ENCODE peak calls at places on chromosomes 16 and 17, in six cellular contexts. L is HFFc6, C is OCI-LY7, W is neural progenitor cell, X is foreskin fibroblast, K is cardiac muscle cell. F is an unnamed sample.
A peak's percentile ranks its signal among the peaks of the same experiment; 100 is the strongest.

GRCh38 chr16:18953535-18953934 is 27.3 kb upstream of the SMG1 start:
- DNase-seq in W (no peak), C (no peak), L (no peak), K (no peak), X (no peak), F (no peak)

GRCh38 chr17:1939979-1940809 is 84.9 kb downstream of the RTN4RL1 start:
- DNase-seq in L (no peak), W (no peak), C (no peak), K (no peak), X (no peak), F (no peak)

GRCh38 chr17:57989011-57989345 is 924 bp upstream of the VEZF1 start:
- DNase-seq in K (peak; percentile 38), L (peak; percentile 55), W (peak; percentile 34), C (no peak), X (peak; percentile 62), F (no peak)

GRCh38 chr16:17227278-17227677 is 243.5 kb downstream of the XYLT1 start:
- DNase-seq in W (no peak), K (no peak), X (no peak), L (no peak), C (no peak), F (no peak)

GRCh38 chr16:51682905-51683304 is 531.8 kb upstream of the SALL1 start:
- DNase-seq in C (no peak), W (no peak), X (no peak), K (no peak), L (no peak), F (no peak)

GRCh38 chr16:3762080-3762750 is 44.9 kb upstream of the TRAP1 start:
- DNase-seq in W (no peak), L (no peak), C (no peak), X (no peak), K (no peak), F (no peak)

GRCh38 chr16:86602521-86602920 is 24.2 kb downstream of the FOXL1 start:
- DNase-seq in K (no peak), L (no peak), C (no peak), W (no peak), X (no peak), F (no peak)

GRCh38 chr17:47956818-47957590 is 679 bp downstream of the PRR15L start:
- DNase-seq in K (no peak), L (no peak), X (no peak), C (no peak), W (no peak), F (no peak)

GRCh38 chr17:869567-870530 is 87.7 kb downstream of the MRM3 start:
- DNase-seq in C (no peak), L (peak; percentile 82), X (peak; percentile 42), W (no peak), K (no peak), F (no peak)

GRCh38 chr16:1610841-1611653 is 825 bp downstream of the IFT140 start:
- DNase-seq in K (no peak), X (peak; percentile 2), W (no peak), L (no peak), C (peak; percentile 27), F (peak; percentile 49)

GRCh38 chr17:76365256-76365903 is 11.7 kb upstream of the PRPSAP1 start:
- DNase-seq in C (peak; percentile 38), X (no peak), L (no peak), K (no peak), W (peak; percentile 30), F (no peak)

GRCh38 chr16:22372882-22373661 is 1.3 kb downstream of the CDR2 start:
- DNase-seq in C (peak; percentile 34), K (no peak), X (no peak), L (no peak), W (peak; percentile 25), F (no peak)

GRCh38 chr16:29900102-29900887 is at the start of gene ASPHD1:
- DNase-seq in C (peak; percentile 64), L (peak; percentile 65), K (peak; percentile 88), W (peak; percentile 92), X (peak; percentile 90), F (peak; percentile 92)

GRCh38 chr17:77884019-77884418 is 74.5 kb upstream of the TNRC6C start:
- DNase-seq in C (peak; percentile 46), X (no peak), W (peak; percentile 90), L (peak; percentile 16), K (peak; percentile 73), F (no peak)

GRCh38 chr16:88763502-88764053 is 21.4 kb downstream of the PIEZO1 start:
- DNase-seq in X (no peak), K (peak; percentile 73), W (peak; percentile 93), L (no peak), C (no peak), F (no peak)

GRCh38 chr16:70467113-70467512 is 12.7 kb downstream of the FCSK start:
- DNase-seq in K (no peak), W (no peak), C (no peak), L (no peak), X (no peak), F (no peak)

GRCh38 chr16:15961060-15961511 is 11.7 kb downstream of the ABCC1 start:
- DNase-seq in X (no peak), C (peak; percentile 30), W (no peak), L (no peak), K (no peak), F (peak; percentile 77)

GRCh38 chr17:76474238-76474637 is 6.8 kb downstream of the AANAT start:
- DNase-seq in K (no peak), C (no peak), X (no peak), L (no peak), W (no peak), F (no peak)

GRCh38 chr17:20922128-20922670 is 120.6 kb downstream of the USP22 start:
- DNase-seq in C (no peak), L (peak; percentile 33), K (no peak), X (peak; percentile 44), W (no peak), F (no peak)

GRCh38 chr16:19967963-19968362 is 83.3 kb upstream of the GPRC5B start:
- DNase-seq in C (no peak), L (no peak), W (no peak), X (no peak), K (no peak), F (no peak)

GRCh38 chr17:50264263-50265113 is 9.8 kb upstream of the TMEM92 start:
- DNase-seq in W (peak; percentile 52), L (peak; percentile 37), X (peak; percentile 66), C (no peak), K (peak; percentile 35), F (peak; percentile 30)

GRCh38 chr17:66915204-66915611 is 49.3 kb upstream of the CACNG4 start:
- DNase-seq in K (no peak), L (no peak), C (no peak), X (no peak), W (peak; percentile 35), F (no peak)

DNA sequence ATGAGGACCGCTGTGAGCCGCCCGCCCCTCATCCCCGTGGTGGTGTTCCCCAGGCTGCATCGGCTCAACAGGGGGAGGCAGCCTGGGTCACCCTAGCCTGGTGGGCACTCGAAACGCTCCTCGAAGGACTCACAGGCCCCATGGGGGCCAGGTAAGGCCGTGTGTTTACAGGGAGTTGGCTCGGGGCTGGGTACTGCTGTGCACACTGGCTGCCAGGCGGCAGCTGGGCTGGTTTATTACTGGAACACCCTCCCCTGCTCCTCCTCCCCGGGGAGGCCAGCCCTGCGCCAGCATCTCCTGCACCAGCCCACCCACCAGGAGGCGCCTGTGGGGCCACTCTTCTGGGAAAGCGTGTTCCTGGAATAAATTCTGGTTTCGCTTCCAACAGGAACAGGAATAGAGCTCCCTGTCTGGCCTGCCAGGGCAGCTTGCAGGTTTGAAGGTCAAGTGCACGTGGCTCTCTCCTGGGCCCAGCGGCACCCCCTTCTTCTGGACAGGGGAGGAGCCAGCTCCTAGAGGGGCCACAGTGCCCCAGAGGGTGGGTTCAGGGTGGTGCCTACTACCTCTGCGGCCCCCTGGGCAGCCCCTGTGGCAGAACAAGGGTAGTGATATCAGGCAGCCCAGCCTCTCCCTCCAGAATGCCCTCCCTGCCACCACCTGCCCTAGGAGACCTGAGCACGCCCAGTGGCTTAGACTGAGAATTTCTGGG is 11.3 kb downstream of the MCRIP1 start:
- DNase-seq in X (peak; percentile 51), C (no peak), K (peak; percentile 69), W (no peak), L (peak; percentile 14), F (no peak)
- TF ChIP-seq CTCF in X (peak; percentile 54), C (peak; percentile 57), K (peak; percentile 46), W (peak; percentile 31), L (peak; percentile 70), F (no peak)

DNA sequence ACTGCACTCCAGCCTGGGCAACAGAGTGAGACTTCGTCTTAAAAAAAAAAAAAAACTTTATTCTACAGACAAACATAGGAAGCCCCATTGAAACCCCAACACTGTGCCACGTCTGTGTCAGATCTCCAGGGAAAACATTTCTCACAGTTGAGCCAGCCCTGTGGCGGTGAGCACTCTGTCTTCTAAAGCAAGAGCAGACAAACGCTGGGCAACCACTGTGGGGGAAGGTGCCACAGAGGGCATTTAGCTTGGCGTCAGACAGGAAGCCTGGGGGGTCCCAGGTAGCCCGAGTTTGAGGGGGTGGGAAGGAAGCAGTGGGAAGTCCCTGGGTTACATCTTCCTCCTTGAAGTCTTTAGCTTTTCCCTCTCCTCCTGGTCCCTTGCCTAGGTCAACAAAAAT is 16.0 kb downstream of the C17orf100 start:
- DNase-seq in W (no peak), L (no peak), C (no peak), X (no peak), K (no peak), F (peak; percentile 8)
- TF ChIP-seq CTCF in W (no peak), L (no peak), C (no peak), X (no peak), K (no peak), F (no peak)

GRCh38 chr17:29116652-29117439 is 63.4 kb downstream of the MYO18A start:
- DNase-seq in X (no peak), W (peak; percentile 88), L (peak; percentile 27), C (peak; percentile 70), K (peak; percentile 73), F (peak; percentile 88)

GRCh38 chr17:29115906-29116651 is 64.1 kb downstream of the MYO18A start:
- DNase-seq in K (peak; percentile 42), X (peak; percentile 59), C (peak; percentile 35), W (peak; percentile 75), L (peak; percentile 67), F (peak; percentile 68)

GRCh38 chr17:29119265-29119664 is 60.9 kb downstream of the MYO18A start:
- DNase-seq in L (no peak), W (no peak), X (no peak), C (no peak), K (no peak), F (no peak)

GRCh38 chr17:29115435-29115834 is 64.8 kb downstream of the MYO18A start:
- DNase-seq in W (no peak), L (no peak), C (no peak), K (no peak), X (no peak), F (no peak)

GRCh38 chr17:29117440-29117753 is 62.8 kb downstream of the MYO18A start:
- DNase-seq in K (no peak), C (no peak), L (no peak), X (no peak), W (no peak), F (no peak)
- TF ChIP-seq CTCF in K (no peak), C (peak; percentile 30), L (peak; percentile 77), X (no peak), W (no peak), F (no peak)

DNA sequence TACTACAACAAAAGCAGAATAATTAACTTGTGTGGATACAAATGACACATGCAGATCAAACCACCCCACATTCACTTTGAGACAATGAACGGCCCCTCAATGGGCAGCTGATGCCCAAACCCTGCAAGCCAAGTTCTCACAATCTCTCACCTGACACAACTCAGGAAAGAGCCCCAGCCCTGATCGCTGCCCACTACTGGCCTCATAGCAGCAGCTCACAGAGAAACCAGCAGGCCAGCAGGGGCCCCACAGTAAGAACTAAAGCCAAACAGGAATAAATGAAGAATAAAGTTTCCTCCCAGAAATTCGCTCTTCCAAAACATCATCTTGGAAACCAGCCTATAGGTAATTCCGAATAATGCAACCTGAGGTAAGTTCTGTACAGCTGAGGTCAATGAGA is 7.7 kb downstream of the AKTIP start:
- DNase-seq in L (no peak), C (no peak), X (no peak), W (no peak), K (no peak), F (no peak)
- TF ChIP-seq CTCF in L (peak; percentile 48), C (peak; percentile 23), X (peak; percentile 3), W (peak; percentile 22), K (no peak), F (no peak)

F was measured in GM13976.